ENCODE peak calls at places on chromosome 18, in six cellular contexts. O is PC-9, W is HCT116, J is left ventricle myocardium inferior, P is SJSA1, D is uterus. Z is an unnamed sample. For H3K9me3, the result is how much of the 10 kb centered on the place peaks cover.

GRCh38 chr18:35694803-35695202 is 113.3 kb downstream of the GALNT1 start:
- DNase-seq in O (no peak), W (no peak), J (no peak), P (no peak), D (no peak), Z (no peak)

GRCh38 chr18:67400502-67401117 is 115.9 kb downstream of the DSEL start:
- DNase-seq in O (no peak), W (no peak), J (no peak), P (no peak), D (no peak), Z (no peak)

GRCh38 chr18:56240405-56240804 is 398.0 kb downstream of the TXNL1 start:
- DNase-seq in O (no peak), W (no peak), J (no peak), P (peak), D (no peak), Z (peak)

GRCh38 chr18:32441536-32441935 is 29.1 kb downstream of the GAREM1 start:
- DNase-seq in O (no peak), W (no peak), J (no peak), P (no peak), D (no peak), Z (no peak)

GRCh38 chr18:623760-624620 is 27.2 kb downstream of the CLUL1 start:
- DNase-seq in O (peak), W (peak), J (peak), P (peak), D (peak), Z (peak)

GRCh38 chr18:40382191-40382590 is 1572.8 kb upstream of the PIK3C3 start:
- DNase-seq in O (no peak), W (no peak), J (no peak), P (no peak), D (no peak), Z (no peak)

GRCh38 chr18:10299686-10300085 is 154.7 kb upstream of the APCDD1 start:
- DNase-seq in O (no peak), W (no peak), J (no peak), P (no peak), D (no peak), Z (no peak)

GRCh38 chr18:10420561-10421352 is 33.7 kb upstream of the APCDD1 start:
- DNase-seq in O (no peak), W (no peak), J (no peak), P (no peak), D (no peak), Z (no peak)

GRCh38 chr18:70758780-70759179 is 469.9 kb downstream of the SOCS6 start:
- DNase-seq in O (no peak), W (no peak), J (no peak), P (no peak), D (no peak), Z (no peak)

GRCh38 chr18:13279181-13280065 is 60.9 kb downstream of the LDLRAD4 start:
- DNase-seq in O (no peak), W (no peak), J (no peak), P (no peak), D (no peak), Z (no peak)

GRCh38 chr18:51321696-51322095 is 124.2 kb upstream of the MEX3C start:
- DNase-seq in O (no peak), W (no peak), J (no peak), P (no peak), D (no peak), Z (no peak)

GRCh38 chr18:35618289-35618688 is 36.7 kb downstream of the GALNT1 start:
- DNase-seq in O (no peak), W (no peak), J (no peak), P (no peak), D (no peak), Z (no peak)

GRCh38 chr18:58119819-58120218 is 75.8 kb downstream of the NEDD4L start:
- DNase-seq in O (no peak), W (no peak), J (no peak), P (no peak), D (no peak), Z (no peak)

GRCh38 chr18:3704556-3705162 is 254.7 kb downstream of the TGIF1 start:
- DNase-seq in O (no peak), W (no peak), J (no peak), P (no peak), D (no peak), Z (no peak)

GRCh38 chr18:26017929-26018328 is 72.5 kb downstream of the SS18 start:
- DNase-seq in O (no peak), W (no peak), J (no peak), P (no peak), D (no peak), Z (no peak)

GRCh38 chr18:8851659-8852058 is 146.3 kb downstream of the MTCL1 start:
- DNase-seq in O (no peak), W (no peak), J (no peak), P (no peak), D (no peak), Z (no peak)

GRCh38 chr18:48436907-48437306 is 27.7 kb upstream of the ZBTB7C start:
- DNase-seq in O (no peak), W (no peak), J (no peak), P (no peak), D (no peak), Z (no peak)

GRCh38 chr18:961644-962355 is 57.1 kb downstream of the ADCYAP1 start:
- DNase-seq in O (peak), W (peak), J (peak), P (peak), D (peak), Z (peak)

GRCh38 chr18:1914489-1914888 is 656.8 kb downstream of the METTL4 start:
- DNase-seq in O (no peak), W (peak), J (no peak), P (no peak), D (no peak), Z (no peak)

GRCh38 chr18:35376393-35376741 is 770 bp downstream of the ZNF396 start:
- DNase-seq in O (no peak), W (no peak), J (peak), P (no peak), D (no peak), Z (no peak)

GRCh38 chr18:13051950-13052349 is 60.8 kb downstream of the CEP192 start:
- DNase-seq in O (no peak), W (no peak), J (no peak), P (no peak), D (no peak), Z (no peak)

GRCh38 chr18:55387139-55387984 is 200.6 kb downstream of the TCF4 start:
- DNase-seq in O (no peak), W (no peak), J (no peak), P (no peak), D (peak), Z (no peak)

GRCh38 chr18:75033516-75033915 is 175.4 kb downstream of the PTGR3 start:
- DNase-seq in O (no peak), W (no peak), J (no peak), P (no peak), D (no peak), Z (no peak)

GRCh38 chr18:48540329-48541025 is 1.6 kb downstream of the CTIF start:
- DNase-seq in O (peak), W (no peak), J (peak), P (peak), D (peak), Z (no peak)

GRCh38 chr18:20971886-20972267 is 139.7 kb downstream of the ROCK1 start:
- DNase-seq in O (no peak), W (peak), J (no peak), P (peak), D (no peak), Z (no peak)

GRCh38 chr18:11857177-11857887 is 6.1 kb downstream of the CHMP1B start:
- DNase-seq in O (peak), W (peak), J (peak), P (peak), D (peak), Z (peak)

GRCh38 chr18:74946646-74947045 is 262.3 kb downstream of the PTGR3 start:
- DNase-seq in O (no peak), W (no peak), J (no peak), P (no peak), D (no peak), Z (no peak)

GRCh38 chr18:23177433-23178072 is 42.3 kb downstream of the CABLES1 start:
- DNase-seq in O (no peak), W (no peak), J (no peak), P (no peak), D (no peak), Z (no peak)

GRCh38 chr18:33231474-33232317 is 208.8 kb downstream of the CCDC178 start:
- DNase-seq in O (peak), W (peak), J (peak), P (peak), D (peak), Z (peak)

GRCh38 chr18:2529154-2529553 is 42.2 kb downstream of the METTL4 start:
- DNase-seq in O (peak), W (no peak), J (no peak), P (no peak), D (no peak), Z (no peak)

GRCh38 chr18:46220116-46220515 is 115.9 kb downstream of the HAUS1 start:
- DNase-seq in O (no peak), W (no peak), J (no peak), P (no peak), D (no peak), Z (peak)

GRCh38 chr18:55265130-55265675 is 305.9 kb upstream of the CCDC68 start:
- DNase-seq in O (no peak), W (no peak), J (no peak), P (peak), D (no peak), Z (no peak)

GRCh38 chr18:63439334-63439733 is 17.1 kb upstream of the VPS4B start:
- DNase-seq in O (peak), W (peak), J (no peak), P (peak), D (peak), Z (peak)

GRCh38 chr18:41576643-41577042 is 378.4 kb upstream of the PIK3C3 start:
- DNase-seq in O (no peak), W (no peak), J (no peak), P (no peak), D (no peak), Z (no peak)

GRCh38 chr18:14930076-14930475 is 182.1 kb downstream of the ANKRD30B start:
- DNase-seq in O (no peak), W (no peak), J (no peak), P (no peak), D (no peak), Z (no peak)
- H3K9me3 ChIP-seq in O (under half), W (under half), J (under half), P (under half), D (under half), Z (half or more)

GRCh38 chr18:79727211-79727610 is 47.6 kb downstream of the CTDP1 start:
- DNase-seq in O (no peak), W (no peak), J (no peak), P (no peak), D (no peak), Z (no peak)
- H3K9me3 ChIP-seq in O (under half), W (under half), J (under half), P (under half), D (under half), Z (half or more)

GRCh38 chr18:78796693-78797455 is 182.7 kb upstream of the SALL3 start:
- DNase-seq in O (no peak), W (no peak), J (no peak), P (no peak), D (no peak), Z (no peak)
- H3K9me3 ChIP-seq in O (under half), W (under half), J (under half), P (under half), D (under half), Z (half or more)

GRCh38 chr18:71994273-71994672 is 549.9 kb downstream of the CBLN2 start:
- DNase-seq in O (no peak), W (no peak), J (no peak), P (no peak), D (no peak), Z (no peak)

GRCh38 chr18:71998547-71998946 is 545.6 kb downstream of the CBLN2 start:
- DNase-seq in O (no peak), W (no peak), J (no peak), P (no peak), D (no peak), Z (no peak)

GRCh38 chr18:71995895-71996443 is 548.2 kb downstream of the CBLN2 start:
- DNase-seq in O (no peak), W (no peak), J (no peak), P (no peak), D (no peak), Z (no peak)
- H3K9me3 ChIP-seq in O (under half), W (under half), J (under half), P (under half), D (under half), Z (under half)

GRCh38 chr18:7300971-7301553 is 70.2 kb downstream of the LRRC30 start:
- DNase-seq in O (peak), W (no peak), J (no peak), P (no peak), D (no peak), Z (no peak)
- H3K9me3 ChIP-seq in O (under half), W (under half), J (half or more), P (under half), D (under half), Z (under half)

GRCh38 chr18:50313873-50314460 is 26.5 kb upstream of the CXXC1 start:
- DNase-seq in O (no peak), W (no peak), J (no peak), P (no peak), D (no peak), Z (no peak)

GRCh38 chr18:50311573-50312106 is 24.1 kb upstream of the CXXC1 start:
- DNase-seq in O (no peak), W (no peak), J (no peak), P (no peak), D (no peak), Z (no peak)

GRCh38 chr18:50310080-50310479 is 22.6 kb upstream of the CXXC1 start:
- DNase-seq in O (no peak), W (no peak), J (no peak), P (no peak), D (no peak), Z (no peak)

GRCh38 chr18:50313031-50313607 is 25.6 kb upstream of the CXXC1 start:
- DNase-seq in O (no peak), W (no peak), J (no peak), P (no peak), D (no peak), Z (no peak)

GRCh38 chr18:50312296-50313030 is 25.0 kb upstream of the CXXC1 start:
- DNase-seq in O (no peak), W (no peak), J (no peak), P (no peak), D (no peak), Z (no peak)
- H3K9me3 ChIP-seq in O (under half), W (under half), J (under half), P (under half), D (under half), Z (under half)

Z was measured in AG04450.